ENCODE peak calls at places on chromosomes 7 and 10, in eight cellular contexts. One of them, this sample, is unnamed. For H3K4me1 and H3K9me3, the result is how much of the 10 kb centered on the place peaks cover.

GRCh38 chr7:127446842-127447241 is 54.3 kb upstream of the ZNF800 start:
- DNase-seq in heart right ventricle: no peak
- DNase-seq in endodermal cell: no peak
- DNase-seq in A549: no peak
- DNase-seq in left lung: no peak
- DNase-seq in PC-3: no peak
- DNase-seq in GM23248: no peak
- DNase-seq in IMR-90: no peak
- DNase-seq in this sample: no peak

GRCh38 chr10:88893611-88894010 is 13.6 kb downstream of the STAMBPL1 start:
- DNase-seq in heart right ventricle: no peak
- DNase-seq in endodermal cell: no peak
- DNase-seq in A549: no peak
- DNase-seq in left lung: no peak
- DNase-seq in PC-3: no peak
- DNase-seq in GM23248: peak
- DNase-seq in IMR-90: peak
- DNase-seq in this sample: no peak

GRCh38 chr7:79063019-79063698 is 390.3 kb downstream of the MAGI2 start:
- DNase-seq in heart right ventricle: no peak
- DNase-seq in endodermal cell: no peak
- DNase-seq in A549: no peak
- DNase-seq in left lung: no peak
- DNase-seq in PC-3: no peak
- DNase-seq in GM23248: peak
- DNase-seq in IMR-90: peak
- DNase-seq in this sample: no peak

GRCh38 chr10:102919237-102919959 is 1.3 kb downstream of the CNNM2 start:
- DNase-seq in heart right ventricle: peak
- DNase-seq in endodermal cell: peak
- DNase-seq in A549: no peak
- DNase-seq in left lung: peak
- DNase-seq in PC-3: no peak
- DNase-seq in GM23248: peak
- DNase-seq in IMR-90: peak
- DNase-seq in this sample: no peak

GRCh38 chr7:112205348-112206237 is 606 bp downstream of the DOCK4 start:
- DNase-seq in heart right ventricle: peak
- DNase-seq in endodermal cell: peak
- DNase-seq in A549: peak
- DNase-seq in left lung: peak
- DNase-seq in PC-3: peak
- DNase-seq in GM23248: peak
- DNase-seq in IMR-90: peak
- DNase-seq in this sample: no peak

GRCh38 chr7:133265821-133266220 is 12.9 kb downstream of the EXOC4 start:
- DNase-seq in heart right ventricle: no peak
- DNase-seq in endodermal cell: no peak
- DNase-seq in A549: no peak
- DNase-seq in left lung: no peak
- DNase-seq in PC-3: no peak
- DNase-seq in GM23248: peak
- DNase-seq in IMR-90: peak
- DNase-seq in this sample: no peak

GRCh38 chr10:34731885-34732701 is 83.0 kb downstream of the PARD3 start:
- DNase-seq in heart right ventricle: no peak
- DNase-seq in endodermal cell: no peak
- DNase-seq in A549: no peak
- DNase-seq in left lung: no peak
- DNase-seq in PC-3: peak
- DNase-seq in GM23248: peak
- DNase-seq in IMR-90: peak
- DNase-seq in this sample: no peak

GRCh38 chr10:70317943-70318318 is 34.1 kb upstream of the NPFFR1 start:
- DNase-seq in heart right ventricle: no peak
- DNase-seq in endodermal cell: no peak
- DNase-seq in A549: no peak
- DNase-seq in left lung: no peak
- DNase-seq in PC-3: no peak
- DNase-seq in GM23248: no peak
- DNase-seq in IMR-90: no peak
- DNase-seq in this sample: no peak

GRCh38 chr10:132407846-132408278 is 10.9 kb downstream of the PWWP2B start:
- DNase-seq in heart right ventricle: peak
- DNase-seq in endodermal cell: peak
- DNase-seq in A549: no peak
- DNase-seq in left lung: peak
- DNase-seq in PC-3: peak
- DNase-seq in GM23248: peak
- DNase-seq in IMR-90: peak
- DNase-seq in this sample: no peak

GRCh38 chr7:28272461-28272877 is 91.9 kb upstream of the JAZF1 start:
- DNase-seq in heart right ventricle: peak
- DNase-seq in endodermal cell: peak
- DNase-seq in A549: peak
- DNase-seq in left lung: peak
- DNase-seq in PC-3: peak
- DNase-seq in GM23248: peak
- DNase-seq in IMR-90: peak
- DNase-seq in this sample: no peak

GRCh38 chr10:127908106-127908957 is 1.4 kb downstream of the PTPRE start:
- DNase-seq in heart right ventricle: no peak
- DNase-seq in endodermal cell: peak
- DNase-seq in A549: no peak
- DNase-seq in left lung: no peak
- DNase-seq in PC-3: peak
- DNase-seq in GM23248: peak
- DNase-seq in IMR-90: peak
- DNase-seq in this sample: no peak

GRCh38 chr7:41131956-41132355 is 570.9 kb downstream of the INHBA start:
- DNase-seq in heart right ventricle: no peak
- DNase-seq in endodermal cell: no peak
- DNase-seq in A549: no peak
- DNase-seq in left lung: no peak
- DNase-seq in PC-3: no peak
- DNase-seq in GM23248: no peak
- DNase-seq in IMR-90: no peak
- DNase-seq in this sample: no peak

GRCh38 chr10:70726909-70727495 is 54.7 kb downstream of the ADAMTS14 start:
- DNase-seq in heart right ventricle: no peak
- DNase-seq in endodermal cell: no peak
- DNase-seq in A549: no peak
- DNase-seq in left lung: no peak
- DNase-seq in PC-3: no peak
- DNase-seq in GM23248: no peak
- DNase-seq in IMR-90: no peak
- DNase-seq in this sample: no peak

GRCh38 chr10:128993911-128994538 is 473.0 kb upstream of the MGMT start:
- DNase-seq in heart right ventricle: no peak
- DNase-seq in endodermal cell: no peak
- DNase-seq in A549: no peak
- DNase-seq in left lung: no peak
- DNase-seq in PC-3: no peak
- DNase-seq in GM23248: no peak
- DNase-seq in IMR-90: no peak
- DNase-seq in this sample: no peak

GRCh38 chr10:5812283-5813090 is 747 bp downstream of the GDI2 start:
- DNase-seq in heart right ventricle: peak
- DNase-seq in endodermal cell: peak
- DNase-seq in A549: peak
- DNase-seq in left lung: peak
- DNase-seq in PC-3: no peak
- DNase-seq in GM23248: peak
- DNase-seq in IMR-90: no peak
- DNase-seq in this sample: no peak

GRCh38 chr7:41098846-41099245 is 604.0 kb downstream of the INHBA start:
- DNase-seq in heart right ventricle: no peak
- DNase-seq in endodermal cell: no peak
- DNase-seq in A549: no peak
- DNase-seq in left lung: no peak
- DNase-seq in PC-3: no peak
- DNase-seq in GM23248: no peak
- DNase-seq in IMR-90: no peak
- DNase-seq in this sample: no peak

GRCh38 chr7:92634924-92635519 is 44.8 kb upstream of the FAM133B start:
- DNase-seq in heart right ventricle: no peak
- DNase-seq in endodermal cell: no peak
- DNase-seq in A549: no peak
- DNase-seq in left lung: no peak
- DNase-seq in PC-3: peak
- DNase-seq in GM23248: peak
- DNase-seq in IMR-90: peak
- DNase-seq in this sample: no peak

GRCh38 chr7:92636018-92636560 is 45.9 kb upstream of the FAM133B start:
- DNase-seq in heart right ventricle: no peak
- DNase-seq in endodermal cell: no peak
- DNase-seq in A549: no peak
- DNase-seq in left lung: no peak
- DNase-seq in PC-3: no peak
- DNase-seq in GM23248: no peak
- DNase-seq in IMR-90: peak
- DNase-seq in this sample: no peak

GRCh38 chr7:92633211-92633906 is 43.2 kb upstream of the FAM133B start:
- DNase-seq in heart right ventricle: no peak
- DNase-seq in endodermal cell: no peak
- DNase-seq in A549: peak
- DNase-seq in left lung: no peak
- DNase-seq in PC-3: peak
- DNase-seq in GM23248: peak
- DNase-seq in IMR-90: peak
- DNase-seq in this sample: no peak

GRCh38 chr7:92634125-92634710 is 44.0 kb upstream of the FAM133B start:
- DNase-seq in heart right ventricle: no peak
- DNase-seq in endodermal cell: no peak
- DNase-seq in A549: no peak
- DNase-seq in left lung: no peak
- DNase-seq in PC-3: no peak
- DNase-seq in GM23248: no peak
- DNase-seq in IMR-90: no peak
- DNase-seq in this sample: no peak

DNA sequence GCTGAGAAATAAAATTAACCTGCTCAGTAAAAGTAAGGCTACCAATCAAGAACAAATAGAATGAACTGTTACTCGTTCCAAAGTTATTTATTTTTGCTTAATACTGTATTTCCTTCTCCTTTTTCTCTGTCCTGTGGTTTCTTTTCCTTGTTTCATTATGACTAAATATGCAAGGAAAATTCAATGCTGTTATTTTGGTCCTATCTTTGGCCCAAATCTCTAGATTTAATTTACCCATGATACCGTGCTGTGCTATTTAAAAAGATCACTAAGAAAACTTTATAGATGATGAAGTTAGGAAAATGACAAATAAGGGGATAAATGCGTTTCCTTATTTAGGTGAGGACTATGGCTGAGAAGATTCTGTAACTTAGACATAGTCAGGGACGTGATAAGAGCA is 45.3 kb upstream of the FAM133B start:
- DNase-seq in heart right ventricle: no peak
- DNase-seq in endodermal cell: no peak
- DNase-seq in A549: no peak
- DNase-seq in left lung: no peak
- DNase-seq in PC-3: no peak
- DNase-seq in GM23248: no peak
- DNase-seq in IMR-90: no peak
- DNase-seq in this sample: no peak
- H3K4me1 ChIP-seq in heart right ventricle: under half
- H3K4me1 ChIP-seq in endodermal cell: under half
- H3K4me1 ChIP-seq in A549: under half
- H3K4me1 ChIP-seq in left lung: half or more
- H3K4me1 ChIP-seq in PC-3: under half
- H3K4me1 ChIP-seq in GM23248: half or more
- H3K4me1 ChIP-seq in IMR-90: under half
- H3K4me1 ChIP-seq in this sample: under half

DNA sequence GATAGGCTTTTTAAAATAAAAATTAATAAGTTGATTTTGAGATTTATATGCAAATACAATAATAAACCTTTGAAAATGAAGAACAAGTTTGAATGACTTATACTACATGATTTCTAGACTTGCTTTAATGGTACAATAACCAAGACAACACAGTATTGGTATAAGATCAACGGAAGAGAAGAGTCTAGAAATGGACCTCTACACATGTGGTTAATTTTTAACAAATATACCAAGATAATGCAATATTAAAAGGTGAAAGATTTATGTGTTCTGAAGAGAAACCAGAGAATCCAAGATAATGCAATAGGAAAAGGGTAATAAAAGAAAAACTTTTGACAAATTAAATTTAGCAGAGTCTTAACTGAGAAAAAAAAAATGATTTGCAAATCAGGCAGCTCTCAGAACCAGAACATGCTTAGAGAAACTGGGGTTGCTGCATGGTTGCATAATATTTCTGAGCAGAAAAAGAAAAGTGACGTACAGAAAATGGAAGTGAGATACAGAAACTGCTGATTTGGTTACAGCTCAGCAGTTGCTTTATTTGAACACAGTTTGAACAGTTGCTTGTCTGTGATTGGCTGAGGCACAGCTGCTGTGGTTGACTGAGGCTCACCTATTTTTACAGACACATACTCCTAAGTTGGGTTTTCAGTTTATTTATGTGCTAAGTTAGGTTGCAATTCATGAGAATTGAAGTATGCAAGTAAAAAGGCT is 365.9 kb downstream of the CRPPA start:
- DNase-seq in heart right ventricle: no peak
- DNase-seq in endodermal cell: no peak
- DNase-seq in A549: no peak
- DNase-seq in left lung: no peak
- DNase-seq in PC-3: no peak
- DNase-seq in GM23248: no peak
- DNase-seq in IMR-90: no peak
- DNase-seq in this sample: no peak
- H3K9me3 ChIP-seq in heart right ventricle: under half
- H3K9me3 ChIP-seq in endodermal cell: under half
- H3K9me3 ChIP-seq in A549: under half
- H3K9me3 ChIP-seq in left lung: under half
- H3K9me3 ChIP-seq in PC-3: under half
- H3K9me3 ChIP-seq in GM23248: under half
- H3K9me3 ChIP-seq in IMR-90: under half
- H3K9me3 ChIP-seq in this sample: under half

GRCh38 chr10:123398756-123399155 is 244.6 kb downstream of the BUB3 start:
- DNase-seq in heart right ventricle: no peak
- DNase-seq in endodermal cell: peak
- DNase-seq in A549: no peak
- DNase-seq in left lung: no peak
- DNase-seq in PC-3: no peak
- DNase-seq in GM23248: no peak
- DNase-seq in IMR-90: no peak
- DNase-seq in this sample: no peak
- H3K4me1 ChIP-seq in heart right ventricle: under half
- H3K4me1 ChIP-seq in endodermal cell: under half
- H3K4me1 ChIP-seq in A549: under half
- H3K4me1 ChIP-seq in left lung: under half
- H3K4me1 ChIP-seq in PC-3: under half
- H3K4me1 ChIP-seq in GM23248: under half
- H3K4me1 ChIP-seq in IMR-90: under half
- H3K4me1 ChIP-seq in this sample: under half

DNA sequence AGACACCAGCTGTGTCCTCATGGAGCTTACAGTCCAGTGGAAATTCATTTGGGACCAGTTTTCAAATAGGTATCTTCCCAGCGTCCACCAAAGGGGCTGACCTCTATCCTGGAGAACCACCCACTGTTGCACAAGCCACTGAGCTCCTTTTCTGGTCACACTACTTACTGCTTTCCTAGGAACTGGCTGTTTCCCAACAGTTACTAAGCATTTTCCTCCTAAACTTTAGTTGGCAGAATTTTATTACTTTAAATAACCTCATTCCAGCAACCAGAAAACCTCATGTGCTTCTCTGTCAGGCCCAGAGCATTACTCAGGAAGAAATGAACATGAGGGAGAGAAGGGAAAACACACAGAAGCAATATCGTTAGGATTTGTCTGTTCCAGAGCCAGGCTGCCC is 183.1 kb downstream of the GPAM start:
- DNase-seq in heart right ventricle: no peak
- DNase-seq in endodermal cell: no peak
- DNase-seq in A549: no peak
- DNase-seq in left lung: no peak
- DNase-seq in PC-3: no peak
- DNase-seq in GM23248: peak
- DNase-seq in IMR-90: no peak
- DNase-seq in this sample: no peak
- H3K9me3 ChIP-seq in heart right ventricle: under half
- H3K9me3 ChIP-seq in endodermal cell: under half
- H3K9me3 ChIP-seq in A549: under half
- H3K9me3 ChIP-seq in left lung: under half
- H3K9me3 ChIP-seq in PC-3: under half
- H3K9me3 ChIP-seq in GM23248: under half
- H3K9me3 ChIP-seq in IMR-90: under half
- H3K9me3 ChIP-seq in this sample: under half

This sample was measured in thoracic aorta.